ENCODE peak calls at places on chromosomes 12 and 14, in five cellular contexts. M, V, Y, J and U are unnamed samples.

GRCh38 chr12:6923851-6924250 is 3.9 kb upstream of the ATN1 start:
- DNase-seq in M (no peak), V (no peak), Y (no peak), J (no peak), U (no peak)

GRCh38 chr14:101153691-101154090 is 250.2 kb upstream of the RTL1 start:
- DNase-seq in M (no peak), V (no peak), Y (no peak), J (no peak), U (no peak)

GRCh38 chr14:69842671-69843407 is 36.4 kb upstream of the SMOC1 start:
- DNase-seq in M (peak; percentile 76), V (no peak), Y (no peak), J (no peak), U (no peak)

GRCh38 chr12:19946549-19946948 is 421.8 kb upstream of the PDE3A start:
- DNase-seq in M (no peak), V (peak; percentile 86), Y (peak; percentile 79), J (no peak), U (no peak)

GRCh38 chr12:54201001-54201794 is 12.4 kb upstream of the SMUG1 start:
- DNase-seq in M (peak; percentile 92), V (peak; percentile 32), Y (peak; percentile 80), J (peak; percentile 66), U (peak; percentile 77)

GRCh38 chr12:101939856-101940265 is 62.5 kb downstream of the DRAM1 start:
- DNase-seq in M (no peak), V (peak; percentile 58), Y (peak; percentile 90), J (peak; percentile 54), U (no peak)

GRCh38 chr12:5328669-5329068 is 103.2 kb upstream of the NTF3 start:
- DNase-seq in M (no peak), V (no peak), Y (no peak), J (no peak), U (no peak)

GRCh38 chr12:3728686-3729085 is 24.2 kb downstream of the CRACR2A start:
- DNase-seq in M (no peak), V (no peak), Y (no peak), J (peak; percentile 51), U (no peak)

GRCh38 chr12:124565071-124565491 is 2.3 kb downstream of the NCOR2 start:
- DNase-seq in M (no peak), V (no peak), Y (no peak), J (no peak), U (no peak)

GRCh38 chr14:102502571-102502970 is 7.0 kb downstream of the ANKRD9 start:
- DNase-seq in M (no peak), V (no peak), Y (no peak), J (no peak), U (no peak)

GRCh38 chr12:92634730-92635129 is 68.1 kb upstream of the PLEKHG7 start:
- DNase-seq in M (no peak), V (no peak), Y (no peak), J (no peak), U (no peak)

GRCh38 chr12:7021956-7022355 is 3.7 kb upstream of the LPCAT3 start:
- DNase-seq in M (peak; percentile 25), V (no peak), Y (no peak), J (no peak), U (no peak)

GRCh38 chr14:73232984-73233383 is 4.3 kb upstream of the PAPLN start:
- DNase-seq in M (no peak), V (no peak), Y (no peak), J (no peak), U (no peak)

GRCh38 chr14:70788893-70789292 is 20.4 kb downstream of the MAP3K9 start:
- DNase-seq in M (no peak), V (no peak), Y (no peak), J (no peak), U (no peak)

GRCh38 chr12:49560695-49561094 is 7.2 kb downstream of the MCRS1 start:
- DNase-seq in M (no peak), V (no peak), Y (no peak), J (no peak), U (no peak)

GRCh38 chr12:80059875-80060274 is 39.5 kb upstream of the OTOGL start:
- DNase-seq in M (no peak), V (no peak), Y (no peak), J (no peak), U (no peak)

GRCh38 chr12:32257695-32258496 is 141.5 kb upstream of the FGD4 start:
- DNase-seq in M (no peak), V (no peak), Y (no peak), J (no peak), U (no peak)

GRCh38 chr12:85804663-85805062 is 31.5 kb downstream of the RASSF9 start:
- DNase-seq in M (no peak), V (no peak), Y (no peak), J (no peak), U (no peak)

GRCh38 chr12:89355243-89356068 is 3.2 kb upstream of the DUSP6 start:
- DNase-seq in M (no peak), V (no peak), Y (no peak), J (no peak), U (no peak)

GRCh38 chr12:72272731-72273498 is 745 bp downstream of the TRHDE start:
- DNase-seq in M (peak; percentile 85), V (no peak), Y (no peak), J (no peak), U (peak; percentile 46)

GRCh38 chr14:20458031-20458789 is 3.0 kb downstream of the PIP4P1 start:
- DNase-seq in M (no peak), V (no peak), Y (no peak), J (no peak), U (no peak)

GRCh38 chr12:70831538-70831937 is 89.0 kb downstream of the PTPRR start:
- DNase-seq in M (no peak), V (no peak), Y (peak; percentile 5), J (no peak), U (no peak)

GRCh38 chr14:35366048-35366428 is 38.5 kb downstream of the NFKBIA start:
- DNase-seq in M (no peak), V (no peak), Y (no peak), J (peak; percentile 81), U (no peak)

GRCh38 chr14:33940561-33941011 is 10.3 kb downstream of the EGLN3 start:
- DNase-seq in M (no peak), V (no peak), Y (no peak), J (no peak), U (no peak)

GRCh38 chr14:92325835-92326234 is 2.9 kb downstream of the SLC24A4 start:
- DNase-seq in M (no peak), V (no peak), Y (no peak), J (no peak), U (no peak)

GRCh38 chr14:34678306-34678705 is 36.1 kb downstream of the CFL2 start:
- DNase-seq in M (no peak), V (no peak), Y (no peak), J (no peak), U (no peak)

GRCh38 chr12:132275110-132275531 is 54.3 kb downstream of the GALNT9 start:
- DNase-seq in M (no peak), V (peak; percentile 31), Y (peak; percentile 30), J (no peak), U (no peak)

GRCh38 chr12:34391771-34392581 is 369.7 kb downstream of the ALG10 start:
- DNase-seq in M (peak; percentile 79), V (no peak), Y (no peak), J (no peak), U (no peak)

GRCh38 chr14:96509457-96510090 is 7.4 kb downstream of the PAPOLA start:
- DNase-seq in M (no peak), V (no peak), Y (no peak), J (no peak), U (no peak)

GRCh38 chr14:90409209-90409730 is 12.4 kb downstream of the CALM1 start:
- DNase-seq in M (no peak), V (peak; percentile 90), Y (peak; percentile 91), J (no peak), U (no peak)